ENCODE peak calls at places on chromosomes 16 and 17, in nine cellular contexts. J, D, N, U, Q, K, F, R and A are unnamed samples.

GRCh38 chr16:13136896-13137295 is 235.5 kb downstream of the SHISA9 start:
- DNase-seq in J (no peak), N (no peak), R (no peak), F (no peak), U (no peak), Q (no peak), K (no peak), D (no peak), A (no peak)

GRCh38 chr16:50354629-50355456 is 13.9 kb downstream of the BRD7 start:
- DNase-seq in J (peak; percentile 23), K (no peak), D (peak; percentile 56), R (no peak), Q (no peak), N (no peak), U (no peak), F (peak; percentile 33), A (peak; percentile 16)

GRCh38 chr16:84879569-84880487 is 60.0 kb downstream of the CRISPLD2 start:
- DNase-seq in R (no peak), U (no peak), N (no peak), F (no peak), J (peak; percentile 26), D (no peak), Q (no peak), K (no peak), A (peak; percentile 27)

GRCh38 chr17:60579090-60579489 is 20.9 kb upstream of the PPM1D start:
- DNase-seq in D (no peak), Q (no peak), F (peak; percentile 90), N (no peak), R (no peak), J (no peak), U (no peak), K (no peak), A (no peak)

GRCh38 chr17:36869441-36869840 is 67.8 kb upstream of the LHX1 start:
- DNase-seq in R (no peak), N (no peak), F (no peak), Q (no peak), D (no peak), K (no peak), J (no peak), U (no peak), A (no peak)

GRCh38 chr17:13385481-13385907 is 216.2 kb downstream of the HS3ST3A1 start:
- DNase-seq in N (no peak), D (no peak), K (no peak), F (peak; percentile 60), J (no peak), U (no peak), Q (no peak), R (no peak), A (no peak)

GRCh38 chr17:31413081-31413799 is 21.8 kb downstream of the RAB11FIP4 start:
- DNase-seq in F (no peak), N (no peak), Q (no peak), K (no peak), J (no peak), U (no peak), R (no peak), D (no peak), A (no peak)

GRCh38 chr17:8649157-8650118 is 18.9 kb upstream of the MYH10 start:
- DNase-seq in R (no peak), D (no peak), J (no peak), Q (no peak), F (peak; percentile 84), N (no peak), U (no peak), K (no peak), A (no peak)

GRCh38 chr16:71373073-71373472 is 14.6 kb downstream of the CALB2 start:
- DNase-seq in D (peak; percentile 38), J (no peak), K (no peak), U (no peak), F (peak; percentile 79), R (no peak), Q (no peak), N (no peak), A (no peak)

GRCh38 chr16:81397879-81398516 is 46.6 kb upstream of the CMIP start:
- DNase-seq in Q (no peak), N (no peak), D (no peak), R (no peak), F (no peak), U (no peak), J (no peak), K (no peak), A (no peak)

GRCh38 chr17:43890240-43890639 is 17.1 kb downstream of the MPP2 start:
- DNase-seq in U (no peak), D (no peak), Q (no peak), J (no peak), K (no peak), F (no peak), N (no peak), R (no peak), A (no peak)

GRCh38 chr17:52762147-52762793 is 603.8 kb upstream of the CA10 start:
- DNase-seq in Q (no peak), J (peak; percentile 32), N (no peak), K (no peak), U (no peak), D (no peak), R (peak; percentile 42), F (no peak), A (no peak)

GRCh38 chr17:21285164-21286065 is 904 bp downstream of the MAP2K3 start:
- DNase-seq in N (no peak), K (no peak), F (peak; percentile 39), J (no peak), R (peak; percentile 51), Q (no peak), D (peak; percentile 54), U (no peak), A (peak; percentile 33)

GRCh38 chr17:17641621-17642409 is 39.4 kb upstream of the RAI1 start:
- DNase-seq in N (peak; percentile 60), Q (peak; percentile 80), D (peak; percentile 73), U (peak; percentile 72), R (peak; percentile 76), J (peak; percentile 84), K (peak; percentile 73), F (peak; percentile 88), A (peak; percentile 85)

GRCh38 chr17:42179911-42180410 is 981 bp downstream of the KCNH4 start:
- DNase-seq in N (no peak), Q (no peak), D (peak; percentile 67), J (peak; percentile 78), U (no peak), R (no peak), F (peak; percentile 41), K (no peak), A (no peak)

GRCh38 chr16:18936727-18937340 is 10.6 kb upstream of the SMG1 start:
- DNase-seq in R (no peak), N (no peak), J (no peak), D (no peak), Q (no peak), K (no peak), U (no peak), F (no peak), A (no peak)

GRCh38 chr17:82333279-82334171 is at the start of gene SECTM1:
- DNase-seq in K (no peak), D (peak; percentile 42), J (no peak), R (peak; percentile 73), N (no peak), Q (no peak), U (no peak), F (peak; percentile 15), A (no peak)

GRCh38 chr16:10343124-10343760 is 42.6 kb upstream of the ATF7IP2 start:
- DNase-seq in F (no peak), J (no peak), D (no peak), N (no peak), K (no peak), U (no peak), R (no peak), Q (no peak), A (no peak)

GRCh38 chr16:9123871-9124270 is 32.4 kb downstream of the HAPSTR1 start:
- DNase-seq in K (no peak), N (no peak), J (no peak), F (no peak), U (no peak), Q (no peak), D (no peak), R (peak; percentile 62), A (peak; percentile 61)

GRCh38 chr16:89720859-89721643 is at the start of the genes VPS9D1 and ZNF276:
- DNase-seq in J (peak; percentile 86), F (peak; percentile 80), R (peak; percentile 91), D (peak; percentile 90), K (peak; percentile 82), N (peak; percentile 82), Q (peak; percentile 74), U (no peak), A (peak; percentile 86)

GRCh38 chr16:23009075-23009474 is 140.2 kb downstream of the USP31 start:
- DNase-seq in J (no peak), Q (no peak), R (no peak), K (no peak), U (no peak), N (no peak), D (no peak), F (no peak), A (no peak)

GRCh38 chr17:66372182-66372581 is 69.8 kb downstream of the PRKCA start:
- DNase-seq in K (no peak), N (no peak), U (no peak), Q (no peak), J (no peak), F (no peak), R (no peak), D (no peak), A (no peak)

GRCh38 chr17:2124391-2124790 is 69.5 kb downstream of the HIC1 start:
- DNase-seq in K (no peak), D (no peak), Q (no peak), R (no peak), N (no peak), J (peak; percentile 59), U (no peak), F (peak; percentile 50), A (no peak)

GRCh38 chr16:81491522-81492188 is 47.0 kb downstream of the CMIP start:
- DNase-seq in D (no peak), Q (no peak), R (no peak), J (no peak), F (no peak), U (no peak), K (no peak), N (no peak), A (no peak)

GRCh38 chr17:34584805-34585416 is 5.5 kb downstream of the TMEM132E start:
- DNase-seq in Q (no peak), F (peak; percentile 57), D (peak; percentile 48), U (no peak), J (peak; percentile 66), K (no peak), R (no peak), N (no peak), A (peak; percentile 41)

GRCh38 chr17:57211543-57211942 is 44.8 kb upstream of the MSI2 start:
- DNase-seq in K (no peak), Q (no peak), D (no peak), N (no peak), U (no peak), J (no peak), R (no peak), F (no peak), A (peak; percentile 42)

GRCh38 chr16:77789085-77789611 is 784 bp downstream of the VAT1L start:
- DNase-seq in F (no peak), J (peak; percentile 34), U (no peak), N (no peak), K (no peak), Q (no peak), R (no peak), D (no peak), A (no peak)

GRCh38 chr17:30573603-30574175 is 96.5 kb downstream of the GOSR1 start:
- DNase-seq in R (no peak), J (no peak), D (no peak), F (no peak), K (no peak), U (no peak), N (no peak), Q (no peak), A (no peak)

GRCh38 chr17:81976332-81977210 is 858 bp upstream of the ASPSCR1 start:
- DNase-seq in F (no peak), Q (no peak), J (peak; percentile 70), K (peak; percentile 24), U (no peak), R (peak; percentile 56), D (peak; percentile 30), N (no peak), A (peak; percentile 52)

GRCh38 chr17:76527430-76528111 is 9.9 kb downstream of the CYGB start:
- DNase-seq in R (peak; percentile 71), N (no peak), Q (no peak), K (no peak), U (no peak), F (peak; percentile 82), J (peak; percentile 90), D (peak; percentile 87), A (no peak)

GRCh38 chr17:48954300-48954755 is 9.7 kb upstream of the SNF8 start:
- DNase-seq in R (no peak), K (no peak), F (peak; percentile 86), N (no peak), Q (no peak), U (no peak), J (peak; percentile 78), D (peak; percentile 34), A (peak; percentile 56)